ENCODE peak calls at places on chromosomes 12 and 14, in four cellular contexts. A is mesothelial cell of epicardium; U is NCI-H460; Z is activated naive CD4-positive, alpha-beta T cell. R is an unnamed sample.

GRCh38 chr12:62305778-62306177 is 45.6 kb downstream of the USP15 start:
- DNase-seq in A (no peak), U (no peak), Z (no peak), R (no peak)

GRCh38 chr12:80316141-80316700 is 127.8 kb upstream of the PTPRQ start:
- DNase-seq in A (no peak), U (no peak), Z (no peak), R (no peak)

GRCh38 chr12:31246470-31246850 is 79.5 kb downstream of the SINHCAF start:
- DNase-seq in A (no peak), U (no peak), Z (no peak), R (no peak)

GRCh38 chr12:116143883-116144266 is 133.6 kb downstream of the MED13L start:
- DNase-seq in A (no peak), U (no peak), Z (no peak), R (no peak)

GRCh38 chr12:124786065-124786964 is 77.3 kb downstream of the SCARB1 start:
- DNase-seq in A (no peak), U (no peak), Z (no peak), R (peak)

GRCh38 chr12:45369065-45369464 is 153.2 kb downstream of the ANO6 start:
- DNase-seq in A (no peak), U (no peak), Z (no peak), R (no peak)

GRCh38 chr14:49875640-49876198 is 17.2 kb upstream of the ARF6 start:
- DNase-seq in A (no peak), U (no peak), Z (no peak), R (no peak)

GRCh38 chr12:93109794-93110203 is 180.7 kb upstream of the EEA1 start:
- DNase-seq in A (no peak), U (no peak), Z (no peak), R (no peak)

GRCh38 chr12:5328669-5329068 is 103.2 kb upstream of the NTF3 start:
- DNase-seq in A (no peak), U (no peak), Z (no peak), R (no peak)

GRCh38 chr14:61512026-61512425 is 183.3 kb upstream of the HIF1A start:
- DNase-seq in A (no peak), U (no peak), Z (no peak), R (no peak)

GRCh38 chr12:95810411-95810810 is 19.8 kb upstream of the NTN4 start:
- DNase-seq in A (no peak), U (no peak), Z (no peak), R (no peak)

GRCh38 chr14:29671034-29671433 is 256.6 kb downstream of the PRKD1 start:
- DNase-seq in A (no peak), U (no peak), Z (no peak), R (no peak)

GRCh38 chr14:51298895-51299294 is 58.8 kb downstream of the TMX1 start:
- DNase-seq in A (no peak), U (no peak), Z (no peak), R (no peak)

GRCh38 chr14:29085546-29085945 is 319.0 kb downstream of the FOXG1 start:
- DNase-seq in A (no peak), U (no peak), Z (no peak), R (no peak)

GRCh38 chr14:39217214-39217879 is 16.4 kb upstream of the MIA2 start:
- DNase-seq in A (no peak), U (no peak), Z (no peak), R (no peak)

GRCh38 chr14:76086636-76087035 is 65.1 kb upstream of the GPATCH2L start:
- DNase-seq in A (no peak), U (no peak), Z (no peak), R (no peak)

GRCh38 chr12:33370318-33370717 is 69.3 kb downstream of the SYT10 start:
- DNase-seq in A (no peak), U (no peak), Z (no peak), R (no peak)

GRCh38 chr12:3281588-3282150 is 204.5 kb downstream of the TSPAN9 start:
- DNase-seq in A (no peak), U (no peak), Z (no peak), R (no peak)

GRCh38 chr12:110088936-110089335 is 35.2 kb upstream of the IFT81 start:
- DNase-seq in A (no peak), U (no peak), Z (no peak), R (no peak)

GRCh38 chr14:46250113-46250703 is 401.4 kb downstream of the RPL10L start:
- DNase-seq in A (no peak), U (peak), Z (no peak), R (no peak)

GRCh38 chr14:59333668-59334067 is 131.5 kb downstream of the GPR135 start:
- DNase-seq in A (no peak), U (no peak), Z (no peak), R (no peak)

GRCh38 chr12:80625901-80626300 is 81.5 kb upstream of the MYF6 start:
- DNase-seq in A (no peak), U (no peak), Z (no peak), R (no peak)

GRCh38 chr14:90300649-90301048 is 31.1 kb downstream of the NRDE2 start:
- DNase-seq in A (no peak), U (peak), Z (no peak), R (no peak)

GRCh38 chr12:89450922-89451321 is 73.7 kb downstream of the GALNT4 start:
- DNase-seq in A (no peak), U (no peak), Z (no peak), R (no peak)